ENCODE peak calls at places on chromosomes 4 and X, in nine cellular contexts. O is NCI-H2081; W is stimulated activated CD4-positive, alpha-beta T cell treated with anti-CD3 and anti-CD28 coated beads, TNF-alpha, amount 100 ng/mL, for 4 hours; S is hepatocyte; J is HEK293T; L is choroid plexus epithelial cell; F is ureter; Z is activated CD8-positive, alpha-beta memory T cell treated with anti-CD3 and anti-CD28 coated beads for 48 hours; I is hypothalamus. G is an unnamed sample.

GRCh38 chr4:153295131-153295755 is 49.2 kb upstream of the MND1 start:
- DNase-seq in O (no peak), W (no peak), S (no peak), J (no peak), L (no peak), F (no peak), Z (no peak), I (no peak), G (no peak)

GRCh38 chr4:14289708-14290107 is 662.2 kb upstream of the BOD1L1 start:
- DNase-seq in O (no peak), W (no peak), S (no peak), J (no peak), L (peak; percentile 31), F (no peak), Z (no peak), I (no peak), G (no peak)

GRCh38 chr4:168664242-168664897 is 167.5 kb downstream of the PALLD start:
- DNase-seq in O (no peak), W (no peak), S (no peak), J (no peak), L (no peak), F (no peak), Z (no peak), I (no peak), G (no peak)

GRCh38 chr4:145920205-145920604 is 18.4 kb downstream of the ZNF827 start:
- DNase-seq in O (no peak), W (no peak), S (no peak), J (no peak), L (peak; percentile 96), F (no peak), Z (no peak), I (no peak), G (no peak)

GRCh38 chr4:40238008-40238699 is 41.3 kb downstream of the RHOH start:
- DNase-seq in O (no peak), W (no peak), S (no peak), J (no peak), L (no peak), F (no peak), Z (no peak), I (no peak), G (no peak)

GRCh38 chr4:6928067-6928466 is 18.4 kb downstream of the TBC1D14 start:
- DNase-seq in O (no peak), W (no peak), S (no peak), J (no peak), L (no peak), F (no peak), Z (no peak), I (no peak), G (no peak)

GRCh38 chr4:27894951-27895350 is 1034.3 kb downstream of the STIM2 start:
- DNase-seq in O (no peak), W (no peak), S (no peak), J (no peak), L (peak; percentile 8), F (no peak), Z (no peak), I (no peak), G (no peak)

GRCh38 chr4:122483481-122483880 is 27.0 kb upstream of the IL2 start:
- DNase-seq in O (no peak), W (no peak), S (no peak), J (no peak), L (no peak), F (no peak), Z (no peak), I (no peak), G (no peak)

GRCh38 chrX:136954930-136955329 is 74.4 kb upstream of the RBMX start:
- DNase-seq in O (no peak), W (no peak), S (peak; percentile 21), J (peak; percentile 35), L (peak; percentile 66), F (no peak), Z (no peak), I (no peak), G (no peak)

GRCh38 chrX:101191217-101191750 is 28.3 kb upstream of the DRP2 start:
- DNase-seq in O (no peak), W (no peak), S (peak; percentile 39), J (no peak), L (no peak), F (no peak), Z (no peak), I (no peak), G (no peak)

GRCh38 chr4:26271703-26272102 is 49.1 kb upstream of the RBPJ start:
- DNase-seq in O (no peak), W (no peak), S (no peak), J (no peak), L (no peak), F (no peak), Z (no peak), I (no peak), G (no peak)

GRCh38 chr4:47002593-47002992 is 9.2 kb upstream of the GABRA4 start:
- DNase-seq in O (no peak), W (no peak), S (no peak), J (peak; percentile 3), L (peak; percentile 72), F (no peak), Z (no peak), I (no peak), G (no peak)

GRCh38 chr4:19905006-19905405 is 346.7 kb upstream of the SLIT2 start:
- DNase-seq in O (no peak), W (no peak), S (no peak), J (no peak), L (no peak), F (no peak), Z (no peak), I (no peak), G (no peak)

GRCh38 chrX:3712870-3713224 is 602 bp downstream of the PRKX start:
- DNase-seq in O (no peak), W (no peak), S (no peak), J (peak; percentile 17), L (no peak), F (no peak), Z (no peak), I (no peak), G (peak; percentile 16)

GRCh38 chrX:11386001-11386523 is 92.8 kb downstream of the AMELX start:
- DNase-seq in O (no peak), W (no peak), S (peak; percentile 44), J (no peak), L (peak; percentile 77), F (no peak), Z (no peak), I (no peak), G (no peak)

GRCh38 chrX:99301990-99302389 is 1108.1 kb downstream of the PCDH19 start:
- DNase-seq in O (peak; percentile 42), W (no peak), S (peak; percentile 22), J (peak; percentile 12), L (peak; percentile 0), F (no peak), Z (no peak), I (no peak), G (no peak)

GRCh38 chr4:76611611-76612010 is 176.6 kb downstream of the SHROOM3 start:
- DNase-seq in O (no peak), W (no peak), S (peak; percentile 56), J (no peak), L (no peak), F (peak; percentile 52), Z (no peak), I (no peak), G (no peak)

GRCh38 chrX:130916636-130917422 is 13.8 kb upstream of the ENOX2 start:
- DNase-seq in O (peak; percentile 49), W (peak; percentile 2), S (peak; percentile 46), J (peak; percentile 79), L (peak; percentile 66), F (no peak), Z (peak; percentile 0), I (no peak), G (no peak)

GRCh38 chrX:12741416-12741815 is 49.8 kb upstream of the PRPS2 start:
- DNase-seq in O (no peak), W (no peak), S (peak; percentile 16), J (no peak), L (no peak), F (peak; percentile 46), Z (no peak), I (no peak), G (no peak)

GRCh38 chrX:44828008-44828605 is 15.7 kb upstream of the DUSP21 start:
- DNase-seq in O (no peak), W (no peak), S (no peak), J (no peak), L (peak; percentile 67), F (no peak), Z (no peak), I (no peak), G (no peak)

GRCh38 chrX:42102586-42103282 is 179.4 kb upstream of the CASK start:
- DNase-seq in O (no peak), W (no peak), S (no peak), J (no peak), L (peak; percentile 13), F (no peak), Z (no peak), I (no peak), G (no peak)

GRCh38 chr4:41160010-41160789 is 54.1 kb downstream of the APBB2 start:
- DNase-seq in O (no peak), W (no peak), S (peak; percentile 78), J (no peak), L (peak; percentile 90), F (no peak), Z (no peak), I (no peak), G (no peak)

GRCh38 chr4:145734576-145735329 is 54.8 kb downstream of the C4orf51 start:
- DNase-seq in O (no peak), W (no peak), S (peak; percentile 82), J (no peak), L (peak; percentile 90), F (peak; percentile 81), Z (no peak), I (no peak), G (no peak)

GRCh38 chr4:8033067-8033755 is 93.5 kb upstream of the AFAP1 start:
- DNase-seq in O (no peak), W (no peak), S (no peak), J (no peak), L (no peak), F (no peak), Z (no peak), I (no peak), G (no peak)

G was measured in activated T-helper 9 cell treated with anti-CD3 and anti-CD28 coated beads, Interleukin-2, amount 50 U/mL, for 16 hours.